ENCODE peak calls at places on chromosomes 4 and X, in four cellular contexts. S, Z, R and L are unnamed samples.
A peak's percentile ranks its signal among the peaks of the same experiment; 100 is the strongest.

GRCh38 chr4:122152699-122153328 is 683 bp downstream of the BLTP1 start:
- DNase-seq in S (no peak), Z (peak; percentile 63), R (peak; percentile 9), L (no peak)

GRCh38 chr4:2069986-2070385 is 10.9 kb downstream of the NAT8L start:
- DNase-seq in Z (peak; percentile 38), R (no peak), S (no peak), L (no peak)

GRCh38 chrX:106894978-106895452 is 8.1 kb downstream of the RIPPLY1 start:
- DNase-seq in Z (no peak), S (no peak), R (peak; percentile 51), L (no peak)

GRCh38 chr4:70737006-70737405 is 15.2 kb downstream of the RUFY3 start:
- DNase-seq in Z (no peak), R (no peak), S (no peak), L (no peak)

GRCh38 chr4:144831971-144832370 is 186.0 kb downstream of the HHIP start:
- DNase-seq in Z (no peak), R (no peak), S (no peak), L (no peak)

GRCh38 chr4:6198278-6198677 is 2.1 kb downstream of the JAKMIP1 start:
- DNase-seq in S (no peak), Z (no peak), R (no peak), L (no peak)

GRCh38 chr4:122576261-122577188 is 44.3 kb downstream of the IL21 start:
- DNase-seq in Z (peak; percentile 16), S (no peak), R (peak; percentile 46), L (no peak)

GRCh38 chrX:153967536-153968214 is 3.9 kb downstream of the HCFC1 start:
- DNase-seq in Z (no peak), S (no peak), R (no peak), L (no peak)

GRCh38 chr4:71607780-71608673 is 175.9 kb downstream of the GC start:
- DNase-seq in S (no peak), Z (no peak), R (peak; percentile 70), L (no peak)

GRCh38 chr4:173270312-173271027 is 63.7 kb downstream of the HMGB2 start:
- DNase-seq in Z (peak; percentile 32), S (no peak), R (no peak), L (no peak)

GRCh38 chr4:11628093-11628725 is 199.5 kb upstream of the HS3ST1 start:
- DNase-seq in S (no peak), Z (no peak), R (no peak), L (no peak)

GRCh38 chrX:116384406-116384805 is 52.0 kb upstream of the SLC6A14 start:
- DNase-seq in Z (no peak), R (no peak), S (no peak), L (no peak)

GRCh38 chr4:24266951-24267577 is 317.3 kb downstream of the DHX15 start:
- DNase-seq in R (no peak), Z (no peak), S (no peak), L (no peak)

GRCh38 chr4:98352403-98352802 is 91.2 kb downstream of the RAP1GDS1 start:
- DNase-seq in Z (no peak), R (no peak), S (no peak), L (no peak)

GRCh38 chr4:150056569-150056968 is 21.7 kb upstream of the DCLK2 start:
- DNase-seq in S (no peak), Z (no peak), R (no peak), L (no peak)

GRCh38 chrX:139559383-139560042 is 29.0 kb downstream of the F9 start:
- DNase-seq in S (peak; percentile 30), R (peak; percentile 36), Z (peak; percentile 20), L (no peak)

GRCh38 chr4:57231781-57232180 is 121.6 kb upstream of the IGFBP7 start:
- DNase-seq in Z (no peak), R (no peak), S (no peak), L (no peak)

GRCh38 chrX:13899607-13900006 is 82.7 kb upstream of the GPM6B start:
- DNase-seq in Z (no peak), R (no peak), S (no peak), L (no peak)

GRCh38 chr4:156968479-156968984 is 3.1 kb downstream of the PDGFC start:
- DNase-seq in Z (peak; percentile 42), R (peak; percentile 55), S (no peak), L (peak; percentile 72)

GRCh38 chr4:26985836-26986235 is 125.2 kb downstream of the STIM2 start:
- DNase-seq in Z (no peak), S (peak; percentile 44), R (no peak), L (no peak)

GRCh38 chr4:76984788-76985211 is 35.2 kb downstream of the SEPTIN11 start:
- DNase-seq in S (no peak), Z (peak; percentile 42), R (peak; percentile 64), L (no peak)

GRCh38 chr4:152344001-152344400 is 191.9 kb downstream of the FBXW7 start:
- DNase-seq in Z (no peak), S (no peak), R (no peak), L (no peak)

GRCh38 chrX:47628980-47629379 is 750 bp downstream of the CFP start:
- DNase-seq in R (no peak), S (no peak), Z (no peak), L (no peak)

GRCh38 chr4:163164591-163164990 is 2.1 kb downstream of the NAF1 start:
- DNase-seq in R (no peak), S (no peak), Z (no peak), L (no peak)

GRCh38 chr4:78768447-78769177 is 7.5 kb upstream of the BMP2K start:
- DNase-seq in S (no peak), R (peak; percentile 53), Z (no peak), L (no peak)

GRCh38 chrX:97267376-97267775 is 383.7 kb downstream of the RPA4 start:
- DNase-seq in Z (no peak), S (no peak), R (no peak), L (no peak)

GRCh38 chrX:107684956-107685385 is 56.7 kb downstream of the PRPS1 start:
- DNase-seq in Z (no peak), R (no peak), S (no peak), L (no peak)

GRCh38 chr4:86771141-86771540 is 78.0 kb downstream of the SLC10A6 start:
- DNase-seq in Z (no peak), S (no peak), R (no peak), L (no peak)

GRCh38 chrX:103175944-103176753 is 38.8 kb upstream of the BEX4 start:
- DNase-seq in R (peak; percentile 11), Z (peak; percentile 67), S (no peak), L (no peak)

GRCh38 chrX:27555514-27555913 is 34.6 kb upstream of the DCAF8L2 start:
- DNase-seq in R (peak; percentile 41), S (no peak), Z (peak; percentile 11), L (no peak)

GRCh38 chr4:13980317-13980716 is 352.8 kb upstream of the BOD1L1 start:
- DNase-seq in R (no peak), Z (no peak), S (no peak), L (no peak)

GRCh38 chrX:131366387-131366786 is 77.3 kb upstream of the IGSF1 start:
- DNase-seq in S (no peak), Z (no peak), R (peak; percentile 27), L (no peak)

GRCh38 chrX:153633607-153634180 is 13.3 kb upstream of the DUSP9 start:
- DNase-seq in S (no peak), R (no peak), Z (no peak), L (no peak)

GRCh38 chr4:187618701-187619278 is 376.8 kb upstream of the ZFP42 start:
- DNase-seq in R (no peak), S (no peak), Z (no peak), L (no peak)

GRCh38 chr4:73922766-73923630 is 53.8 kb downstream of the CXCL1 start:
- DNase-seq in S (no peak), Z (no peak), R (no peak), L (no peak)

GRCh38 chr4:25449270-25449669 is 72.2 kb downstream of the ANAPC4 start:
- DNase-seq in S (no peak), Z (no peak), R (no peak), L (no peak)

GRCh38 chr4:19947349-19947748 is 304.4 kb upstream of the SLIT2 start:
- DNase-seq in Z (no peak), R (no peak), S (no peak), L (no peak)

GRCh38 chrX:123878177-123878576 is 18.3 kb downstream of the XIAP start:
- DNase-seq in Z (no peak), S (no peak), R (no peak), L (no peak)

GRCh38 chrX:119249836-119250340 is 13.8 kb downstream of the PGRMC1 start:
- DNase-seq in Z (no peak), R (no peak), S (no peak), L (no peak)
- TF ChIP-seq YY1 in Z (no peak), R (no peak), S (no peak), L (no peak)

GRCh38 chr4:7843831-7844230 is 95.8 kb downstream of the AFAP1 start:
- DNase-seq in S (no peak), Z (no peak), R (no peak), L (no peak)

GRCh38 chr4:7844247-7844991 is 95.2 kb downstream of the AFAP1 start:
- DNase-seq in R (peak; percentile 70), Z (peak; percentile 73), S (no peak), L (peak; percentile 63)

GRCh38 chr4:7847206-7847605 is 92.5 kb downstream of the AFAP1 start:
- DNase-seq in Z (no peak), R (no peak), S (no peak), L (no peak)

GRCh38 chr4:7842384-7843279 is 97.0 kb downstream of the AFAP1 start:
- DNase-seq in S (no peak), R (no peak), Z (no peak), L (no peak)

GRCh38 chr4:7845493-7846124 is 94.1 kb downstream of the AFAP1 start:
- DNase-seq in S (no peak), Z (no peak), R (peak; percentile 19), L (peak; percentile 62)
- TF ChIP-seq TCF12 in S (no peak), Z (no peak), R (no peak), L (no peak)

GRCh38 chr4:41865306-41865980 is 69.8 kb upstream of the TMEM33 start:
- DNase-seq in Z (no peak), R (no peak), S (no peak), L (peak; percentile 55)
- H3K27me3 ChIP-seq in Z (no peaks in the 10 kb centered on the region), R (peaks cover 2% of the 10 kb centered on the region), S (peaks cover 10% of the 10 kb centered on the region), L (peaks cover 46% of the 10 kb centered on the region)

GRCh38 chr4:54063737-54064316 is 578 bp downstream of the CHIC2 start:
- DNase-seq in R (peak; percentile 24), Z (peak; percentile 47), S (no peak), L (no peak)
- TF ChIP-seq YY1 in R (no peak), Z (no peak), S (no peak), L (no peak)